ENCODE peak calls at places on chromosomes 12 and 14, in six cellular contexts. Q is NCI-H146, G is foreskin fibroblast, M is mucosa of gallbladder, O is Right ventricle myocardium inferior, I is left cardiac atrium. W is an unnamed sample.

GRCh38 chr14:74960702-74961101 is 5.3 kb upstream of the PGF start:
- DNase-seq in Q (no peak), G (no peak), M (no peak), O (no peak), I (no peak), W (no peak)

GRCh38 chr12:5102806-5103205 is 59.1 kb downstream of the KCNA5 start:
- DNase-seq in Q (no peak), G (peak), M (no peak), O (no peak), I (no peak), W (no peak)

GRCh38 chr14:95519699-95520098 is 3.2 kb upstream of the SYNE3 start:
- DNase-seq in Q (no peak), G (peak), M (no peak), O (peak), I (peak), W (peak)

GRCh38 chr14:99029916-99030305 is 242.1 kb downstream of the BCL11B start:
- DNase-seq in Q (no peak), G (no peak), M (no peak), O (no peak), I (no peak), W (no peak)

GRCh38 chr12:25427328-25428249 is 125.5 kb downstream of the LMNTD1 start:
- DNase-seq in Q (no peak), G (peak), M (no peak), O (no peak), I (no peak), W (no peak)

GRCh38 chr14:59455411-59455810 is 9.8 kb downstream of the GPR135 start:
- DNase-seq in Q (no peak), G (peak), M (no peak), O (no peak), I (no peak), W (peak)

GRCh38 chr12:82527165-82527780 is 159.4 kb upstream of the TMTC2 start:
- DNase-seq in Q (peak), G (peak), M (peak), O (no peak), I (no peak), W (peak)

GRCh38 chr12:81626406-81626805 is 132.7 kb downstream of the PPFIA2 start:
- DNase-seq in Q (no peak), G (no peak), M (no peak), O (no peak), I (no peak), W (no peak)

GRCh38 chr14:105171004-105171673 is 2.6 kb upstream of the JAG2 start:
- DNase-seq in Q (peak), G (no peak), M (no peak), O (no peak), I (no peak), W (no peak)

GRCh38 chr12:125331342-125332052 is 266.3 kb downstream of the AACS start:
- DNase-seq in Q (no peak), G (peak), M (no peak), O (no peak), I (no peak), W (no peak)

GRCh38 chr12:1517007-1517406 is 77.4 kb downstream of the FBXL14 start:
- DNase-seq in Q (peak), G (peak), M (no peak), O (no peak), I (no peak), W (peak)

GRCh38 chr12:131908716-131909595 is 14.5 kb downstream of the ULK1 start:
- DNase-seq in Q (no peak), G (no peak), M (no peak), O (peak), I (peak), W (no peak)

GRCh38 chr12:73629171-73629570 is 908.5 kb upstream of the ATXN7L3B start:
- DNase-seq in Q (no peak), G (no peak), M (no peak), O (no peak), I (no peak), W (no peak)

W was measured in fibroblast of the conjunctiva.